ENCODE peak calls at places on chromosome X, in nine cellular contexts. K, C, H, U, I, F, W, J and B are unnamed samples.

GRCh38 chrX:9899640-9900075 is 67.5 kb upstream of the CLDN34 start:
- DNase-seq in W (no peak), U (no peak), C (peak), I (peak), H (no peak), J (no peak), K (no peak), F (no peak), B (no peak)

GRCh38 chrX:331145-331771 is 12.7 kb upstream of the GTPBP6 start:
- DNase-seq in H (peak), W (peak), J (no peak), F (no peak), U (no peak), K (no peak), C (peak), I (peak), B (no peak)

GRCh38 chrX:19888419-19888879 is 1.0 kb upstream of the SH3KBP1 start:
- DNase-seq in F (peak), H (no peak), J (peak), I (peak), W (no peak), C (peak), U (peak), K (no peak), B (peak)

GRCh38 chrX:30875957-30876356 is 13.1 kb downstream of the TAB3 start:
- DNase-seq in C (no peak), K (no peak), H (no peak), I (peak), U (no peak), J (no peak), F (no peak), W (no peak), B (peak)

GRCh38 chrX:84155938-84156337 is 32.1 kb downstream of the RPS6KA6 start:
- DNase-seq in U (no peak), I (no peak), K (no peak), W (no peak), C (no peak), J (no peak), H (no peak), F (no peak), B (peak)

GRCh38 chrX:49122499-49122898 is 1.0 kb downstream of the GPKOW start:
- DNase-seq in H (no peak), J (no peak), I (no peak), K (no peak), F (no peak), U (no peak), C (no peak), W (no peak), B (no peak)

GRCh38 chrX:29308726-29309125 is 721.5 kb downstream of the IL1RAPL1 start:
- DNase-seq in J (no peak), W (no peak), K (no peak), I (no peak), C (no peak), F (no peak), U (no peak), H (no peak), B (no peak)

GRCh38 chrX:120308959-120309872 is 2.0 kb downstream of the TMEM255A start:
- DNase-seq in H (peak), W (peak), J (peak), K (no peak), I (peak), C (peak), F (peak), U (peak), B (peak)

GRCh38 chrX:82677281-82677680 is 830.8 kb upstream of the POU3F4 start:
- DNase-seq in U (no peak), W (no peak), C (no peak), I (peak), F (no peak), H (no peak), J (no peak), K (no peak), B (peak)

GRCh38 chrX:122440832-122441231 is 743.2 kb upstream of the GRIA3 start:
- DNase-seq in C (no peak), K (no peak), H (no peak), J (no peak), F (no peak), W (no peak), U (no peak), I (no peak), B (no peak)

GRCh38 chrX:70494441-70494840 is 49.8 kb downstream of the DLG3 start:
- DNase-seq in I (no peak), W (no peak), K (no peak), C (no peak), J (no peak), F (no peak), H (no peak), U (no peak), B (no peak)

GRCh38 chrX:64885850-64886249 is 90.4 kb downstream of the ZC4H2 start:
- DNase-seq in J (peak), U (no peak), K (no peak), C (no peak), W (no peak), F (no peak), I (no peak), H (no peak), B (no peak)

GRCh38 chrX:77946571-77946970 is 22.9 kb downstream of the PGAM4 start:
- DNase-seq in U (no peak), C (no peak), H (no peak), I (no peak), F (no peak), W (no peak), K (no peak), J (no peak), B (no peak)

GRCh38 chrX:131778269-131779218 is 234.7 kb downstream of the OR13H1 start:
- DNase-seq in W (no peak), K (peak), U (peak), J (no peak), F (no peak), I (no peak), C (no peak), H (peak), B (peak)

GRCh38 chrX:56729152-56729557 is at the start of gene NBDY:
- DNase-seq in K (peak), F (peak), I (peak), U (no peak), H (peak), W (no peak), C (no peak), J (peak), B (peak)

GRCh38 chrX:131072871-131073571 is 14.9 kb downstream of the ARHGAP36 start:
- DNase-seq in I (no peak), J (no peak), F (no peak), U (no peak), W (no peak), C (no peak), K (no peak), H (no peak), B (no peak)

GRCh38 chrX:141176586-141177451 is at the start of gene LDOC1:
- DNase-seq in J (peak), H (peak), I (peak), K (peak), C (peak), W (no peak), F (peak), U (peak), B (peak)

GRCh38 chrX:105876658-105877057 is 54.3 kb downstream of the NRK start:
- DNase-seq in J (no peak), W (no peak), I (peak), F (no peak), U (no peak), K (no peak), C (no peak), H (no peak), B (peak)

GRCh38 chrX:4484266-4484665 is 770.8 kb upstream of the PRKX start:
- DNase-seq in K (no peak), W (no peak), I (no peak), H (no peak), F (no peak), J (no peak), U (no peak), C (no peak), B (no peak)

DNA sequence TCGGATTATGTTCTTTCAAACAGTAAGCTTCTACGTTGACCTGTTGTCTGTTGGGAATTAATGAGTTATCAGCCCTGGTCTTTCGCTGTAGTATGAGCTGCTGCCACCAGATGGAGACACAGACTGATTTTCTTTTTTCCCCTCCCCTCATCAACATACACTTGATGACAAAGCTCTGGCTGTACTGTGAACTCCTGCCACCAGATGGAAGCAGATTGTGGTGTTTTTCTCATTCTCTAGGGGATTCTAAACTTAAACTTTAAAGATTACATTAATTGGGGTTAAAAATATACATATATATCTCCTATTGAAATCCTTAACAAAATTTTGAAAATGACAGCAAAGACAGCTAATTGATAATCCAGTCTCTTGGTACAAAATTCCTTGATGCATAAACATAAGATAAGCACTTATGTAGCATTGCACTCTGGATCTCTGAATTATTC is 44.8 kb downstream of the SMS start:
- DNase-seq in K (peak), J (peak), H (no peak), C (peak), W (peak), F (peak), I (peak), U (peak), B (peak)
- TF ChIP-seq CTCF in K (peak), J (peak), H (peak), C (peak), W (peak), F (no peak), I (peak), U (peak), B (peak)

DNA sequence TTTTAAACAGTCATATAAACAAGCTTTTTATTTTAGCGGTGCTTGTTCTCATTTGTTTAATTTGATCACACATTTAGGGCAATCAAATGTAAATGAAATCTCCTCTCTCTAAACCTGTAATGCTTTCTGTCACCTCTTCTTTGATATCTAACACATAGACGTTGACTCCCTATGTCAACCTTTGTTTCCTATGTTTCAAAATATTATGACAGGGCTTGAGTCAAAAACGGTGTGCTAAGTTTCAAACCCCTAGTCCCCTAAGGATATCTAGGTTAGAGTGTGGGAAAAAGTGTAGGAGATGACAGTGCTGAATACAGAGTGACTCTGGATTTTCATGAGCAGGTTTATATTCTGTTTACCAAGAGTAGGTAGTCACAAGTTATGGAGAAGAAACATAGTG is 224.0 kb upstream of the CNKSR2 start:
- DNase-seq in W (no peak), C (no peak), I (no peak), H (no peak), J (no peak), U (no peak), F (no peak), K (no peak), B (no peak)
- TF ChIP-seq CTCF in W (no peak), C (no peak), I (no peak), H (no peak), J (no peak), U (no peak), F (no peak), K (no peak), B (no peak)

GRCh38 chrX:99914676-99915075 is 495.4 kb downstream of the PCDH19 start:
- DNase-seq in I (no peak), C (no peak), W (no peak), U (no peak), F (no peak), K (no peak), H (no peak), J (no peak), B (peak)
- TF ChIP-seq CTCF in I (no peak), C (no peak), W (no peak), U (no peak), F (no peak), K (no peak), H (no peak), J (no peak), B (no peak)

GRCh38 chrX:116114999-116115398 is 55.5 kb upstream of the AGTR2 start:
- DNase-seq in H (no peak), J (no peak), F (no peak), K (no peak), I (no peak), W (no peak), U (no peak), C (no peak), B (no peak)
- TF ChIP-seq CTCF in H (no peak), J (no peak), F (no peak), K (no peak), I (no peak), W (no peak), U (no peak), C (no peak), B (no peak)

GRCh38 chrX:118350221-118350620 is 4.3 kb downstream of the WDR44 start:
- DNase-seq in I (peak), W (no peak), K (no peak), C (no peak), J (no peak), U (no peak), F (no peak), H (no peak), B (peak)
- TF ChIP-seq CTCF in I (no peak), W (no peak), K (no peak), C (no peak), J (no peak), U (no peak), F (no peak), H (no peak), B (no peak)

DNA sequence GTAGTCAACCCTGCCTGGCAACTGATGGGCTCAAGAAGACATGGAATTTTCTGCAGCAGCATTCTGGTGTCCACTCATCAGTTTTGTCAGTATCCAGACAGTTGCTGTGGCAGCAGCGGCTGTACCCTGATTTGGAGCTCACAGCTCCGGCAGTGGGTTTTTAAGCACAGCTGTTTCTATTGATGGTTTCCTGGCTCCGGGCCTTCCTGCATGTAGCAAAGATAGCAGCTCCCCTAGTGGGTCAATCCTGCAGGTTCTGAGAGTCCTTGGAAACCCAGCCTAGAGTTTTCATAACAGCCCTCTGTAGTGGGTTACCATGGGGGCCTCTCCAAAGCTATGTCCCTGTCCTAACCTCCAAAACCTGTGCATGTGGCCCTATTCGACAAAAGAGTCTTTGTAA is 84.0 kb upstream of the ATP6AP2 start:
- DNase-seq in C (no peak), K (no peak), J (peak), U (peak), F (no peak), I (peak), W (no peak), H (no peak), B (no peak)
- TF ChIP-seq CTCF in C (no peak), K (no peak), J (no peak), U (peak), F (no peak), I (peak), W (no peak), H (peak), B (no peak)

DNA sequence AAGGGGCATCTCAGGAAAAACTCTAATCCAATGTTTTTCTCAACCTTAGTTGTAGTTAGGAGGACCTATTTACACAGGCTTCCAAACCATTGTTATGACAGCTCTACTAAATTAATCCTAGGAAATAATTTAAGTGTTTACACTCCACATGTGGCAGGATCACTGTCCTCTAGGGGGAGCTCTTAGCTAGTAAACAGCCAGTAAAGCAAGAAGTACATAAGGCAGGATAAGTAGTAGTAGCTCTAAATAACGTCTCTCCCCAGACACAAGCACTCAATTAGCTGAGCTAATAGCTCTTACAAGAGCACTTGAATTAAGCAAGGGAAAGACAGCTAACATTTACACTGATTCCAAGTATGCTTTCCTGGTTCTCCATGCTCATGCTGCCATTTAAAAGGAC is 37.3 kb downstream of the NUDT11 start:
- DNase-seq in J (peak), F (no peak), H (no peak), W (no peak), U (no peak), C (no peak), K (no peak), I (peak), B (peak)
- TF ChIP-seq CTCF in J (peak), F (no peak), H (peak), W (peak), U (peak), C (peak), K (no peak), I (peak), B (peak)

DNA sequence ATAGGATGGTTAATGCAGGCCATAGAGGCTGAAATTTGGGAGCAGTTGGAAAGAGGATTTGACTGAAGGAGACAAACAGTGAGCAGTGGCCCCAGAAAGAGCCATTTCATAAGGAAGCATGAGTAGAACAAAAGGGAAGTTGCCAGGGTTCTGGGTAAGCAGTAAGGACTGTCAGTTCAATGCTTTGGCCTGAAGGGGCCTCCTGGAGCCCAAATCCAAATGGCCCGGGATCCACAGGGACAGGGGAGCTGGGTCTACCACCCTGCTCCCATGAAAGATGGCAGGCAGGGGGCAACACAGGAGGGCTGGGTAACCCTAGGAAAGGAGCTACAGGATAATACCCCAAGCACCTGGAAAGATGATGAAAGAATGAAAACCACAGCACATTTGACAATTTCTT is 4.1 kb upstream of the INTS6L start:
- DNase-seq in J (peak), K (no peak), I (no peak), W (peak), U (no peak), F (no peak), H (no peak), C (no peak), B (peak)
- TF ChIP-seq CTCF in J (no peak), K (no peak), I (peak), W (peak), U (no peak), F (no peak), H (no peak), C (no peak), B (peak)